ENCODE peak calls at places on chromosome 17, in six cellular contexts. One of them, this sample, is unnamed.

GRCh38 chr17:77546772-77547201 is 406.0 kb downstream of the SEC14L1 start:
- DNase-seq in IMR-90: no peak
- DNase-seq in neuronal stem cell: no peak
- DNase-seq in H1: peak; percentile 54
- DNase-seq in H9: peak; percentile 88
- DNase-seq in trophoblast cell: no peak
- DNase-seq in this sample: no peak

GRCh38 chr17:32302860-32303649 is 37.4 kb downstream of the RHBDL3 start:
- DNase-seq in IMR-90: no peak
- DNase-seq in neuronal stem cell: no peak
- DNase-seq in H1: no peak
- DNase-seq in H9: peak; percentile 92
- DNase-seq in trophoblast cell: no peak
- DNase-seq in this sample: no peak

GRCh38 chr17:74738051-74738996 is 1.3 kb downstream of the RAB37 start:
- DNase-seq in IMR-90: no peak
- DNase-seq in neuronal stem cell: no peak
- DNase-seq in H1: no peak
- DNase-seq in H9: no peak
- DNase-seq in trophoblast cell: no peak
- DNase-seq in this sample: no peak

GRCh38 chr17:79019631-79020584 is 4.1 kb upstream of the C1QTNF1 start:
- DNase-seq in IMR-90: peak; percentile 78
- DNase-seq in neuronal stem cell: peak; percentile 23
- DNase-seq in H1: no peak
- DNase-seq in H9: no peak
- DNase-seq in trophoblast cell: peak; percentile 47
- DNase-seq in this sample: peak; percentile 76

GRCh38 chr17:40550608-40551007 is 14.7 kb downstream of the CCR7 start:
- DNase-seq in IMR-90: peak; percentile 74
- DNase-seq in neuronal stem cell: no peak
- DNase-seq in H1: no peak
- DNase-seq in H9: no peak
- DNase-seq in trophoblast cell: no peak
- DNase-seq in this sample: peak; percentile 92

GRCh38 chr17:53166736-53167135 is 656.0 kb upstream of the KIF2B start:
- DNase-seq in IMR-90: no peak
- DNase-seq in neuronal stem cell: no peak
- DNase-seq in H1: no peak
- DNase-seq in H9: no peak
- DNase-seq in trophoblast cell: no peak
- DNase-seq in this sample: no peak

GRCh38 chr17:8997994-8998628 is 23.2 kb upstream of the NTN1 start:
- DNase-seq in IMR-90: peak; percentile 27
- DNase-seq in neuronal stem cell: peak; percentile 56
- DNase-seq in H1: no peak
- DNase-seq in H9: peak; percentile 87
- DNase-seq in trophoblast cell: peak; percentile 60
- DNase-seq in this sample: peak; percentile 26

GRCh38 chr17:52157603-52158449 is 688 bp downstream of the CA10 start:
- DNase-seq in IMR-90: no peak
- DNase-seq in neuronal stem cell: peak; percentile 18
- DNase-seq in H1: no peak
- DNase-seq in H9: peak; percentile 73
- DNase-seq in trophoblast cell: no peak
- DNase-seq in this sample: no peak

GRCh38 chr17:51487947-51488346 is 227.6 kb downstream of the UTP18 start:
- DNase-seq in IMR-90: no peak
- DNase-seq in neuronal stem cell: peak; percentile 26
- DNase-seq in H1: no peak
- DNase-seq in H9: peak; percentile 79
- DNase-seq in trophoblast cell: no peak
- DNase-seq in this sample: no peak

GRCh38 chr17:29469251-29469650 is 79.1 kb downstream of the TAOK1 start:
- DNase-seq in IMR-90: no peak
- DNase-seq in neuronal stem cell: no peak
- DNase-seq in H1: no peak
- DNase-seq in H9: no peak
- DNase-seq in trophoblast cell: peak; percentile 32
- DNase-seq in this sample: no peak

GRCh38 chr17:34252138-34252889 is 2.8 kb upstream of the CCL2 start:
- DNase-seq in IMR-90: peak; percentile 95
- DNase-seq in neuronal stem cell: no peak
- DNase-seq in H1: no peak
- DNase-seq in H9: no peak
- DNase-seq in trophoblast cell: no peak
- DNase-seq in this sample: peak; percentile 96

GRCh38 chr17:15492186-15492585 is 24.8 kb upstream of the CDRT4 start:
- DNase-seq in IMR-90: no peak
- DNase-seq in neuronal stem cell: no peak
- DNase-seq in H1: no peak
- DNase-seq in H9: no peak
- DNase-seq in trophoblast cell: no peak
- DNase-seq in this sample: no peak

GRCh38 chr17:7853693-7854043 is 1.2 kb upstream of the TMEM88 start:
- DNase-seq in IMR-90: no peak
- DNase-seq in neuronal stem cell: no peak
- DNase-seq in H1: no peak
- DNase-seq in H9: peak; percentile 64
- DNase-seq in trophoblast cell: no peak
- DNase-seq in this sample: no peak

DNA sequence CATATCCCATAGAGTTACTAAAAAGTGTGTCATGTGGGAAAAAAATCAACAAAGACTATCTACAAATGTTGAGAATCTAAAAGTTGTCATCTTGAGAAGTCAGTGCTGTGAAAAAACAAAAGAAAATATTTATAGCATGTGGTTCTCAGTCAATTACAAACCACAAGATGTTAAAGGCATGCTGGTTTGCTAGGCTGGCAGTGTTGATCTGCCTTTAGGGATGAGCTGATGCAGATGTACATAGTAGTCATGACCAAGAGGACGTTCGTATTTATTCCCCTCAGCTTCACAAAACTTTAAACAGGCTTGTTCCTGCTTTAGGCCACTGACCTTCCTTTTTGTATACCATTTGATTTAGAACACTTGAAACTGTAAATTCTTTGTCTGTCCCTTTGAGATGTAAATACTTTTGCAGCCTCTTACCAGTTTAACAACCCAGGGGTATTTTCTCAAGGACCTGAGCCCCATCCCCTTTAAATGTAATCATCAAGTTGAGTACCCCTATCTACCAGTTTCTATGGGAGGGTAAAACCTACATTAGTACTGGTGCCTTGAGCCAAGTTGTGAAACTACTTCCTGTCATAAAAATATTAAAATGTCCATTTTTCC is 446.6 kb downstream of the KCNJ18 start:
- DNase-seq in IMR-90: no peak
- DNase-seq in neuronal stem cell: no peak
- DNase-seq in H1: no peak
- DNase-seq in H9: no peak
- DNase-seq in trophoblast cell: no peak
- DNase-seq in this sample: peak; percentile 12
- H3K4ac ChIP-seq in IMR-90: no peak overlapping the region
- H3K4ac ChIP-seq in neuronal stem cell: no peak overlapping the region
- H3K4ac ChIP-seq in H1: no peak overlapping the region
- H3K4ac ChIP-seq in H9: no peak overlapping the region
- H3K4ac ChIP-seq in trophoblast cell: no peak overlapping the region
- H3K4ac ChIP-seq in this sample: no peak overlapping the region

GRCh38 chr17:4362141-4362540 is 4.3 kb downstream of the UBE2G1 start:
- DNase-seq in IMR-90: no peak
- DNase-seq in neuronal stem cell: no peak
- DNase-seq in H1: no peak
- DNase-seq in H9: no peak
- DNase-seq in trophoblast cell: no peak
- DNase-seq in this sample: no peak
- H3K4me2 ChIP-seq in IMR-90: no peak overlapping the region
- H3K4me2 ChIP-seq in neuronal stem cell: no peak overlapping the region
- H3K4me2 ChIP-seq in H1: no peak overlapping the region
- H3K4me2 ChIP-seq in H9: no peak overlapping the region
- H3K4me2 ChIP-seq in trophoblast cell: no peak overlapping the region
- H3K4me2 ChIP-seq in this sample: no peak overlapping the region

GRCh38 chr17:48479014-48479402 is 49.0 kb upstream of the SKAP1 start:
- DNase-seq in IMR-90: no peak
- DNase-seq in neuronal stem cell: no peak
- DNase-seq in H1: no peak
- DNase-seq in H9: no peak
- DNase-seq in trophoblast cell: no peak
- DNase-seq in this sample: no peak
- H2AFZ ChIP-seq in IMR-90: no peak overlapping the region
- H2AFZ ChIP-seq in neuronal stem cell: no peak overlapping the region
- H2AFZ ChIP-seq in H1: no peak overlapping the region
- H2AFZ ChIP-seq in H9: no peak overlapping the region
- H2AFZ ChIP-seq in trophoblast cell: no peak overlapping the region
- H2AFZ ChIP-seq in this sample: no peak overlapping the region

GRCh38 chr17:1995321-1996242 is 29.6 kb downstream of the RTN4RL1 start:
- DNase-seq in IMR-90: no peak
- DNase-seq in neuronal stem cell: no peak
- DNase-seq in H1: no peak
- DNase-seq in H9: no peak
- DNase-seq in trophoblast cell: no peak
- DNase-seq in this sample: no peak
- H3K4ac ChIP-seq in IMR-90: no peak overlapping the region
- H3K4ac ChIP-seq in neuronal stem cell: no peak overlapping the region
- H3K4ac ChIP-seq in H1: no peak overlapping the region
- H3K4ac ChIP-seq in H9: no peak overlapping the region
- H3K4ac ChIP-seq in trophoblast cell: no peak overlapping the region
- H3K4ac ChIP-seq in this sample: no peak overlapping the region